ENCODE peak calls at places on chromosomes 1 and 21, in six cellular contexts. T is IMR-90, J is choroid plexus epithelial cell, P is fibroblast of lung, E is right lobe of liver, V is heart left ventricle. I is an unnamed sample.

GRCh38 chr1:77238463-77238862 is 19.2 kb upstream of the PIGK start:
- DNase-seq in T (no peak), E (no peak), J (no peak), V (no peak), P (no peak), I (no peak)

GRCh38 chr21:45226540-45227326 is 61.0 kb downstream of the POFUT2 start:
- DNase-seq in P (no peak), T (peak; percentile 44), V (no peak), E (no peak), J (no peak), I (no peak)

GRCh38 chr1:188652678-188653077 is 1823.9 kb downstream of the PLA2G4A start:
- DNase-seq in J (peak; percentile 73), T (peak; percentile 86), P (peak; percentile 5), V (no peak), E (no peak), I (no peak)

GRCh38 chr1:200901796-200902444 is 7.2 kb downstream of the INAVA start:
- DNase-seq in T (no peak), P (no peak), E (no peak), J (no peak), V (no peak), I (no peak)

GRCh38 chr21:32257952-32258785 is 20.7 kb downstream of the MIS18A start:
- DNase-seq in T (peak; percentile 85), E (peak; percentile 53), P (peak; percentile 88), V (peak; percentile 70), J (peak; percentile 94), I (peak; percentile 88)

GRCh38 chr1:95013948-95014574 is 58.7 kb downstream of the ALG14 start:
- DNase-seq in E (no peak), J (no peak), V (no peak), T (no peak), P (peak; percentile 69), I (no peak)

GRCh38 chr1:162171078-162171477 is 101.6 kb downstream of the NOS1AP start:
- DNase-seq in E (no peak), T (no peak), P (no peak), V (no peak), J (peak; percentile 66), I (no peak)

GRCh38 chr1:85581802-85582686 is 1.5 kb downstream of the CCN1 start:
- DNase-seq in P (peak; percentile 81), J (peak; percentile 88), V (peak; percentile 49), E (no peak), T (peak; percentile 76), I (no peak)

GRCh38 chr1:241357366-241358305 is 631 bp upstream of the RGS7 start:
- DNase-seq in T (no peak), V (no peak), E (no peak), P (peak; percentile 2), J (peak; percentile 0), I (no peak)

GRCh38 chr1:26874896-26875295 is 11.9 kb downstream of the SFN start:
- DNase-seq in T (no peak), J (no peak), P (no peak), E (no peak), V (no peak), I (no peak)

GRCh38 chr21:16125274-16125673 is 395.5 kb downstream of the USP25 start:
- DNase-seq in T (no peak), E (no peak), P (no peak), J (peak; percentile 18), V (no peak), I (no peak)

GRCh38 chr1:231626535-231626950 is at the start of gene DISC1:
- DNase-seq in T (peak; percentile 93), J (peak; percentile 95), P (peak; percentile 93), V (peak; percentile 91), E (peak; percentile 87), I (peak; percentile 94)

GRCh38 chr21:44739316-44739715 is 27.9 kb upstream of the TSPEAR start:
- DNase-seq in V (no peak), T (no peak), J (no peak), P (no peak), E (no peak), I (peak; percentile 8)

GRCh38 chr1:221289103-221289502 is 409.9 kb downstream of the HLX start:
- DNase-seq in J (no peak), V (no peak), T (no peak), E (no peak), P (no peak), I (no peak)

GRCh38 chr1:33111965-33112364 is 31.0 kb downstream of the AZIN2 start:
- DNase-seq in P (peak; percentile 64), E (no peak), V (no peak), T (peak; percentile 44), J (peak; percentile 72), I (no peak)

GRCh38 chr1:197374428-197374827 is 106.4 kb downstream of the CRB1 start:
- DNase-seq in J (no peak), T (no peak), V (no peak), E (no peak), P (no peak), I (no peak)

GRCh38 chr21:40373760-40374159 is 473.2 kb downstream of the DSCAM start:
- DNase-seq in J (no peak), E (no peak), P (no peak), T (no peak), V (no peak), I (no peak)

GRCh38 chr1:232445361-232446106 is 184.4 kb downstream of the SIPA1L2 start:
- DNase-seq in P (no peak), J (no peak), V (no peak), E (no peak), T (peak; percentile 22), I (no peak)

GRCh38 chr1:84152649-84153056 is 8.6 kb downstream of the PRKACB start:
- DNase-seq in J (peak; percentile 69), T (no peak), E (no peak), P (no peak), V (no peak), I (no peak)

GRCh38 chr1:31790641-31791091 is 25.2 kb downstream of the SPOCD1 start:
- DNase-seq in J (no peak), V (no peak), P (no peak), T (no peak), E (peak; percentile 19), I (no peak)

GRCh38 chr1:39842030-39842678 is 41.1 kb downstream of the TRIT1 start:
- DNase-seq in P (no peak), T (no peak), J (no peak), V (no peak), E (no peak), I (no peak)

GRCh38 chr1:221692643-221693042 is 49.2 kb downstream of the DUSP10 start:
- DNase-seq in V (no peak), J (no peak), T (no peak), P (no peak), E (no peak), I (no peak)

GRCh38 chr1:165075725-165076370 is 280.7 kb downstream of the LMX1A start:
- DNase-seq in E (no peak), T (peak; percentile 13), V (no peak), P (peak; percentile 20), J (peak; percentile 60), I (no peak)

GRCh38 chr1:975896-976683 is 5.8 kb downstream of the PERM1 start:
- DNase-seq in E (peak; percentile 44), J (peak; percentile 42), V (no peak), T (peak; percentile 36), P (peak; percentile 53), I (no peak)

GRCh38 chr1:156930483-156930882 is 10.1 kb downstream of the LRRC71 start:
- DNase-seq in V (no peak), J (no peak), E (no peak), T (no peak), P (no peak), I (no peak)
- TF ChIP-seq CTCF in V (no peak), J (no peak), E (no peak), T (no peak), P (no peak), I (no peak)

GRCh38 chr1:93611656-93612055 is 70.0 kb downstream of the BCAR3 start:
- DNase-seq in J (no peak), T (no peak), V (no peak), P (no peak), E (no peak), I (no peak)

GRCh38 chr1:93609536-93609935 is 72.1 kb downstream of the BCAR3 start:
- DNase-seq in J (no peak), T (no peak), P (no peak), V (no peak), E (no peak), I (no peak)

GRCh38 chr1:93607814-93608187 is 73.8 kb downstream of the BCAR3 start:
- DNase-seq in P (no peak), J (peak; percentile 57), V (no peak), T (peak; percentile 73), E (no peak), I (no peak)

GRCh38 chr1:93605812-93606512 is 75.7 kb downstream of the BCAR3 start:
- DNase-seq in J (peak; percentile 97), P (peak; percentile 93), V (no peak), T (peak; percentile 97), E (no peak), I (no peak)

DNA sequence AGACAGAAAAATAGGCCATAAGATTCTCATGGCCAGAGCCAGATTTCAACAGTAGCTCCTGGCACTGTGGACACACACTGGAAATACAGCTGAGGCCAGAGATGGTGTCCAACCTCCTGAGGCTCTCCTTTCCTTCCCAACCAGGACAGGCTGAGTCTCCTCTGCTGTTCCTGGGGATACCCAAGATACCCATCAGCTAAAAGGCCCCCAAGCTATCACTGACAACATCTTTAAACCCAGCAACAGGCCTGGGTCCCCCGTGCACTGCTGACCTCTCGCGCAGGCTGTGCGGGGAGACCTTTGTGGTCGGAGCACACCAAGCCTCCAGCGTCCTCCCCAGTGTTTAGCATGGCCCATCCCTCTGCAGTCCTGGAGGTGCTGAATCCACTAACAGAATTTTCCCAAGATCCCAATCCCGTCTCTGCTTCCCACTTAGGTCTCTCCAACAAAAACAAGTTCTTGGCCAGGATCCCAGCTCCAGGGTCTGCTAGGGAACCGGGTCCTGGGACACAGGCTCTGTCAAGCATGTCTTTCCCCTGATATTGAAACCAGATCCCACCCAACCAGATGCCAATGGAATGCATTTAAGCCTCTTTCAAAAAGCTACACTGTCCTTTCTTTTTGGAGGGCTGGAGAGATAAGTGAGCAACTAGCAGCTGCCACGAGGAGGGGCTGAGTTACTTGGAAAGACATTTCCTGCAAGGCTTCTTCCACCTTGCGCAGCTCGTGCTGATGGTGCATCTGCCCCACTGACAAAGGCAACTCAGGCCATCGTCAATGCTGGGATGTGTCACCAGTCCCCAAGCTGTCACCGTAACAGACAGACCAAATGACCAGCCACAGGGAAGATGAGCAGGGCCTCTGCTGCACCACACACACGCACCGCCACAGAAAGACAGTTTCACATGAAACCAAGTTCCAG is 73.2 kb downstream of the BCAR3 start:
- DNase-seq in V (peak; percentile 56), J (peak; percentile 56), T (peak; percentile 31), P (peak; percentile 46), E (no peak), I (no peak)
- TF ChIP-seq CTCF in V (peak; percentile 7), J (peak; percentile 24), T (no peak), P (no peak), E (no peak), I (no peak)

DNA sequence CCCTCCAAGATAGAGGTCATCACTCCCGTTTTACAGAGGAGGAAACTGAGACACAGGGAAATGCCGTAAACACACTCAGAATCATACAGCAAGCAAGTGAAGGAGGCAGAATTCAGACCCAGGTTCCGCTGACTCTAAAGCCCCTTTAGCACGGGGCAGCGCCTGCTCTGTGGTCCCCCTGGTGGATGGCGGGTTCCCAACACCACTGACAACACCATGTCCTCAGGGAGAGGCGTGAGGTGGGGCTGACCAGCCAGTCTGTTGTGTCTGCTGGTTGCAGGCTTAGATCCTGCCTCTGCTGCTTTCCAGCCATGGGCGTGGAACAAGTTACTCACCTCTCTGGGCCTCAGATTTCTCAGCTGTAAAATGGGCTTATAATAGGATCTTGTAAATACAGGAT is 617.3 kb downstream of the MATN1 start:
- DNase-seq in E (no peak), J (peak; percentile 47), T (peak; percentile 18), V (no peak), P (peak; percentile 26), I (no peak)
- TF ChIP-seq CTCF in E (peak; percentile 35), J (peak; percentile 70), T (peak; percentile 52), V (peak; percentile 57), P (peak; percentile 51), I (peak; percentile 63)

GRCh38 chr21:37627561-37627960 is 261.0 kb downstream of the DYRK1A start:
- DNase-seq in V (no peak), J (no peak), T (no peak), E (no peak), P (no peak), I (no peak)
- TF ChIP-seq CTCF in V (no peak), J (no peak), T (no peak), E (no peak), P (no peak), I (no peak)